ENCODE peak calls at places on chromosomes 11 and 22, in five cellular contexts. One of them, this sample, is unnamed.

GRCh38 chr22:30445438-30445936 is 19.9 kb downstream of the MTFP1 start:
- DNase-seq in stimulated activated naive CD4-positive, alpha-beta T cell: no peak
- DNase-seq in AG10803: peak; percentile 20
- DNase-seq in non-pigmented ciliary epithelial cell: no peak
- DNase-seq in HEK293T: no peak
- DNase-seq in this sample: no peak

GRCh38 chr11:118437736-118438125 is 1.4 kb downstream of the KMT2A start:
- DNase-seq in AG10803: no peak
- DNase-seq in HEK293T: peak; percentile 38
- DNase-seq in stimulated activated naive CD4-positive, alpha-beta T cell: peak; percentile 24
- DNase-seq in non-pigmented ciliary epithelial cell: no peak
- DNase-seq in this sample: no peak

GRCh38 chr11:35402751-35403454 is 16.5 kb downstream of the SLC1A2 start:
- DNase-seq in HEK293T: no peak
- DNase-seq in non-pigmented ciliary epithelial cell: no peak
- DNase-seq in AG10803: no peak
- DNase-seq in stimulated activated naive CD4-positive, alpha-beta T cell: no peak
- DNase-seq in this sample: no peak

GRCh38 chr11:56799691-56800090 is 51.2 kb upstream of the OR9G4 start:
- DNase-seq in stimulated activated naive CD4-positive, alpha-beta T cell: no peak
- DNase-seq in AG10803: no peak
- DNase-seq in HEK293T: no peak
- DNase-seq in non-pigmented ciliary epithelial cell: no peak
- DNase-seq in this sample: no peak

GRCh38 chr11:64788321-64789215 is 10.2 kb upstream of the SF1 start:
- DNase-seq in stimulated activated naive CD4-positive, alpha-beta T cell: no peak
- DNase-seq in HEK293T: no peak
- DNase-seq in non-pigmented ciliary epithelial cell: no peak
- DNase-seq in AG10803: no peak
- DNase-seq in this sample: no peak

GRCh38 chr11:121886005-121886739 is 229.8 kb downstream of the BLID start:
- DNase-seq in AG10803: peak; percentile 50
- DNase-seq in stimulated activated naive CD4-positive, alpha-beta T cell: no peak
- DNase-seq in HEK293T: no peak
- DNase-seq in non-pigmented ciliary epithelial cell: no peak
- DNase-seq in this sample: no peak

GRCh38 chr11:13316528-13316961 is 39.0 kb downstream of the BMAL1 start:
- DNase-seq in stimulated activated naive CD4-positive, alpha-beta T cell: no peak
- DNase-seq in non-pigmented ciliary epithelial cell: no peak
- DNase-seq in HEK293T: no peak
- DNase-seq in AG10803: peak; percentile 83
- DNase-seq in this sample: no peak

GRCh38 chr11:71252434-71252781 is at the start of gene SHANK2:
- DNase-seq in stimulated activated naive CD4-positive, alpha-beta T cell: no peak
- DNase-seq in AG10803: no peak
- DNase-seq in non-pigmented ciliary epithelial cell: no peak
- DNase-seq in HEK293T: peak; percentile 45
- DNase-seq in this sample: peak; percentile 61

GRCh38 chr11:12122083-12122482 is 11.7 kb downstream of the MICAL2 start:
- DNase-seq in non-pigmented ciliary epithelial cell: no peak
- DNase-seq in stimulated activated naive CD4-positive, alpha-beta T cell: no peak
- DNase-seq in AG10803: no peak
- DNase-seq in HEK293T: peak; percentile 46
- DNase-seq in this sample: no peak

GRCh38 chr22:30832407-30832987 is 136.1 kb downstream of the MORC2 start:
- DNase-seq in non-pigmented ciliary epithelial cell: no peak
- DNase-seq in stimulated activated naive CD4-positive, alpha-beta T cell: no peak
- DNase-seq in HEK293T: peak; percentile 3
- DNase-seq in AG10803: no peak
- DNase-seq in this sample: no peak

GRCh38 chr11:30788849-30789248 is 202.7 kb upstream of the MPPED2 start:
- DNase-seq in non-pigmented ciliary epithelial cell: no peak
- DNase-seq in AG10803: peak; percentile 14
- DNase-seq in stimulated activated naive CD4-positive, alpha-beta T cell: no peak
- DNase-seq in HEK293T: no peak
- DNase-seq in this sample: no peak

GRCh38 chr22:37024339-37025157 is 5.0 kb downstream of the MPST start:
- DNase-seq in AG10803: no peak
- DNase-seq in non-pigmented ciliary epithelial cell: no peak
- DNase-seq in HEK293T: no peak
- DNase-seq in stimulated activated naive CD4-positive, alpha-beta T cell: no peak
- DNase-seq in this sample: no peak

GRCh38 chr11:123601737-123602136 is 52.7 kb downstream of the SCN3B start:
- DNase-seq in stimulated activated naive CD4-positive, alpha-beta T cell: no peak
- DNase-seq in HEK293T: no peak
- DNase-seq in AG10803: no peak
- DNase-seq in non-pigmented ciliary epithelial cell: no peak
- DNase-seq in this sample: no peak

GRCh38 chr11:235180-235997 is 753 bp downstream of the SIRT3 start:
- DNase-seq in HEK293T: no peak
- DNase-seq in stimulated activated naive CD4-positive, alpha-beta T cell: no peak
- DNase-seq in AG10803: no peak
- DNase-seq in non-pigmented ciliary epithelial cell: no peak
- DNase-seq in this sample: no peak

GRCh38 chr22:20552450-20552894 is 45.1 kb downstream of the MED15 start:
- DNase-seq in AG10803: peak; percentile 84
- DNase-seq in HEK293T: no peak
- DNase-seq in stimulated activated naive CD4-positive, alpha-beta T cell: no peak
- DNase-seq in non-pigmented ciliary epithelial cell: no peak
- DNase-seq in this sample: peak; percentile 52

GRCh38 chr11:105046898-105047579 is 1.9 kb upstream of the CARD16 start:
- DNase-seq in AG10803: peak; percentile 99
- DNase-seq in stimulated activated naive CD4-positive, alpha-beta T cell: no peak
- DNase-seq in non-pigmented ciliary epithelial cell: peak; percentile 92
- DNase-seq in HEK293T: no peak
- DNase-seq in this sample: no peak

GRCh38 chr11:12715941-12716340 is 41.7 kb downstream of the TEAD1 start:
- DNase-seq in stimulated activated naive CD4-positive, alpha-beta T cell: no peak
- DNase-seq in non-pigmented ciliary epithelial cell: no peak
- DNase-seq in HEK293T: no peak
- DNase-seq in AG10803: no peak
- DNase-seq in this sample: no peak

GRCh38 chr11:44256673-44257291 is 53.2 kb downstream of the ALX4 start:
- DNase-seq in AG10803: no peak
- DNase-seq in stimulated activated naive CD4-positive, alpha-beta T cell: no peak
- DNase-seq in HEK293T: no peak
- DNase-seq in non-pigmented ciliary epithelial cell: no peak
- DNase-seq in this sample: peak; percentile 17

GRCh38 chr11:12773591-12773990 is 99.4 kb downstream of the TEAD1 start:
- DNase-seq in stimulated activated naive CD4-positive, alpha-beta T cell: no peak
- DNase-seq in non-pigmented ciliary epithelial cell: no peak
- DNase-seq in HEK293T: no peak
- DNase-seq in AG10803: no peak
- DNase-seq in this sample: no peak

GRCh38 chr11:287821-288327 is 1.1 kb upstream of the PGGHG start:
- DNase-seq in stimulated activated naive CD4-positive, alpha-beta T cell: peak; percentile 81
- DNase-seq in non-pigmented ciliary epithelial cell: no peak
- DNase-seq in HEK293T: no peak
- DNase-seq in AG10803: no peak
- DNase-seq in this sample: no peak